ENCODE peak calls at places on chromosomes 4 and X, in ten cellular contexts. O is fibroblast of pulmonary artery, X is coronary artery, D is AG09309, F is GM12878, J is fibroblast of the aortic adventitia, E is lung, L is WERI-Rb-1, T is dorsolateral prefrontal cortex, I is BE2C. Z is an unnamed sample.
A peak's percentile ranks its signal among the peaks of the same experiment; 100 is the strongest.

GRCh38 chr4:10087152-10087791 is 29.3 kb downstream of the WDR1 start:
- DNase-seq in L (no peak), J (no peak), X (no peak), I (peak; percentile 5), E (no peak), F (no peak), T (no peak), O (no peak), D (no peak), Z (no peak)

GRCh38 chrX:37871626-37872302 is 24.4 kb upstream of the DYNLT3 start:
- DNase-seq in L (no peak), X (no peak), I (no peak), F (no peak), O (peak; percentile 79), T (no peak), J (peak; percentile 83), E (no peak), D (peak; percentile 56), Z (peak; percentile 35)

GRCh38 chrX:71103110-71103983 is 3.2 kb downstream of the CXorf65 start:
- DNase-seq in L (peak; percentile 75), F (no peak), X (no peak), J (no peak), D (no peak), T (no peak), O (no peak), I (peak; percentile 76), E (no peak), Z (no peak)

GRCh38 chr4:113116414-113117345 is 67.2 kb downstream of the ANK2 start:
- DNase-seq in T (peak; percentile 48), I (peak; percentile 33), D (no peak), X (no peak), O (no peak), J (no peak), L (peak; percentile 14), E (no peak), F (no peak), Z (no peak)

GRCh38 chrX:37905436-37906147 is 58.2 kb upstream of the DYNLT3 start:
- DNase-seq in O (peak; percentile 8), L (peak; percentile 34), D (no peak), F (no peak), J (peak; percentile 6), I (peak; percentile 76), T (no peak), E (no peak), X (no peak), Z (no peak)

GRCh38 chrX:150162141-150162540 is 201.0 kb upstream of the MAMLD1 start:
- DNase-seq in T (no peak), F (no peak), D (no peak), E (no peak), J (no peak), X (no peak), I (no peak), O (no peak), L (no peak), Z (no peak)

GRCh38 chrX:55713635-55714034 is 3.9 kb upstream of the RRAGB start:
- DNase-seq in O (no peak), T (no peak), F (no peak), D (no peak), E (no peak), L (no peak), X (no peak), I (no peak), J (no peak), Z (no peak)

GRCh38 chr4:107862658-107863057 is 37.9 kb downstream of the SGMS2 start:
- DNase-seq in D (no peak), T (no peak), E (peak; percentile 42), X (no peak), I (no peak), F (no peak), J (peak; percentile 32), L (no peak), O (peak; percentile 87), Z (peak; percentile 39)

GRCh38 chr4:54913751-54914526 is 211.5 kb downstream of the KDR start:
- DNase-seq in T (no peak), I (no peak), X (no peak), E (no peak), D (no peak), F (no peak), L (no peak), J (no peak), O (no peak), Z (no peak)

GRCh38 chrX:153388722-153389459 is 12.3 kb downstream of the PNMA6E start:
- DNase-seq in I (no peak), E (no peak), F (no peak), L (no peak), T (peak; percentile 2), J (no peak), O (no peak), D (no peak), X (peak; percentile 63), Z (no peak)

GRCh38 chr4:84995386-84995785 is 28.9 kb upstream of the WDFY3 start:
- DNase-seq in I (no peak), J (no peak), F (no peak), T (no peak), L (no peak), X (no peak), D (no peak), E (no peak), O (no peak), Z (no peak)

GRCh38 chr4:3293410-3294391 is 880 bp downstream of the RGS12 start:
- DNase-seq in J (no peak), X (peak; percentile 75), O (no peak), L (no peak), D (no peak), I (no peak), T (peak; percentile 29), E (no peak), F (no peak), Z (no peak)

DNA sequence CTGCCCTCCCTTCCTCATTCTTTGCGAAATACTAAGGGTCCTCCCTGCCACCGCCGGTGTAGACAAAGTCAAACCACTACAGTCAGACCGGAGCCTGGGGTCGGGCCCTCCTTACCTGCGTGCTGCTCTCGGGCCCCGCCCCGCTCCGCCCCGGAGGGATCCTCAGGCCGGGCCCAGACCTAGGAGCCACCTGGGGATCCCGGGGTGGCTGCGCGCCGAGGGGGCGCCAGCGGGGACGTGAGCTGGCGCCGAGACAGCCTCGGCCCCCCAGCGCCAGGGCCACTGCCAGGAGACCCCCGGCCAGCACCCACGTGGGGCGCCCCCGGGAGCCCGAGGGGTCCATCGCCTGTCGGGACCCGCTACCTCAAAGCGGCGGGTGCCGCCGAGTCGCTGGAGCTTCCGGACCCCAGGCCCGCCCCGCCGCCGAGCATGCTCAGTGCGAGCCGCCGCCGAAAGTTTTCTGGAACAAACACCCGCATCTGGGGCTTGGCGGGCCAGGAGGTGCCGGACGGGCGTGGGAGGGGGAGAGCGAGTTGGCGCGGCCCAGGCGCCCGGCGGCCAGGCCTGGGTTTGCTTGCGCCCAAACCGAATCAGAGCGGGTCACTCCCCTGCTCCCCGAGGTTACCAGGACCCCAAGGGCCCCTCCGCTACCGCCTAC is at the start of gene EVC2:
- DNase-seq in D (no peak), I (no peak), O (peak; percentile 66), J (peak; percentile 66), E (peak; percentile 67), X (peak; percentile 86), F (no peak), T (peak; percentile 46), L (no peak), Z (no peak)
- TF ChIP-seq CTCF in D (no peak), I (no peak), O (no peak), J (no peak), E (no peak), X (no peak), F (no peak), T (no peak), L (no peak), Z (no peak)

GRCh38 chr4:76252271-76252653 is 741 bp downstream of the FAM47E start:
- DNase-seq in L (no peak), X (no peak), I (no peak), D (no peak), E (no peak), T (no peak), F (no peak), J (no peak), O (no peak), Z (no peak)
- H3K4me3 ChIP-seq in L (no peak overlapping the region), X (peak overlapping the region; percentile 88), I (peak overlapping the region; percentile 66), D (no peak overlapping the region), E (no peak overlapping the region), T (peak overlapping the region; percentile 85), F (no peak overlapping the region), J (no peak overlapping the region), O (no peak overlapping the region), Z (no peak overlapping the region)

GRCh38 chr4:1365271-1366178 is 18.5 kb downstream of the UVSSA start:
- DNase-seq in F (no peak), O (no peak), J (no peak), L (no peak), D (no peak), I (peak; percentile 9), T (no peak), E (peak; percentile 86), X (no peak), Z (no peak)
- TF ChIP-seq CTCF in F (no peak), O (no peak), J (no peak), L (peak; percentile 46), D (no peak), I (no peak), T (no peak), E (no peak), X (no peak), Z (no peak)

GRCh38 chrX:122272011-122272410 is 912.1 kb upstream of the GRIA3 start:
- DNase-seq in T (no peak), D (no peak), X (no peak), F (no peak), I (no peak), O (no peak), E (no peak), J (no peak), L (no peak), Z (no peak)
- H3K4me3 ChIP-seq in T (no peak overlapping the region), D (no peak overlapping the region), X (no peak overlapping the region), F (no peak overlapping the region), I (no peak overlapping the region), O (no peak overlapping the region), E (no peak overlapping the region), J (no peak overlapping the region), L (no peak overlapping the region), Z (no peak overlapping the region)

DNA sequence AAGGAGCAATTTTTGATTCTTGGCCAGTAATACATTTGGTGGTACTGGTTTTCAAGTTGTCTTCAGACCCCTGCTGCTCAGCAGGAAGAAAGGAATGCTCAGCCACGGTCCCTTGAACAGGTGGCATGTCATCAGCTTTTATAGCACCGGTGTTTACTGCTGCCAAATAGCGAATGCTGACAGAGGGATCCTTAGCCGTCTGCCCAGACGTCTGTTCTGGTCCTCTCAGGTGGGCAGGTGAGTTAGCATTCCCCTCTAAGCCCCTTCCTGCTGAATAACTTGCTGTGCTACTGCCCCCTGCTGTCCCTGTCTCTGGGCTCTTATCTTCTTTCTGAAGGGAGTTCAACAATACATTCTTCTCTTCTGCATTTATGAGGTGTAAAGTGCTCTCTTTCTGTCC is 28.4 kb downstream of the BOD1L1 start:
- DNase-seq in F (no peak), D (no peak), I (no peak), J (no peak), X (no peak), T (no peak), O (no peak), L (peak; percentile 14), E (no peak), Z (no peak)
- TF ChIP-seq CTCF in F (no peak), D (peak; percentile 29), I (peak; percentile 45), J (peak; percentile 28), X (no peak), T (no peak), O (peak; percentile 31), L (peak; percentile 38), E (no peak), Z (peak; percentile 29)

DNA sequence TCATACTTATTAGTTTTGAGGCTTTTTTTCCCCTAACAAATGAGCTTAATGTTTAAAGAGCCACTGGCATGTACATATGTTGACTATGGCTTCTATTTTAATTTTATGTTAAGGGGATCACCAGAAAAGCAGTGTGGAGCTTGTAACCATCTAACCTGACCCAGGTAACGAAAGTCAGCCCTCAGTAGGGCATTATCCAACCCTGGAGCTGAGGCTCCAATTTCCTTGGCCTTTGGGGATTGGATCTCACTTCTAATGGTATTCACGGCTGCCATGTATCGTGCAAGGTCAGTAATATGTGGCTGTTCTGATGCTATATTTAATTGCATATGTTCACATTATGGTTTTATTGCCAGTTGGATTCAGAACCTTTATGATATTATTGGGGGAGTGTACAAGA is 75.2 kb upstream of the CCSER1 start:
- DNase-seq in X (no peak), L (no peak), E (no peak), F (no peak), J (no peak), O (no peak), D (no peak), I (no peak), T (no peak), Z (no peak)
- H3K4me3 ChIP-seq in X (no peak overlapping the region), L (no peak overlapping the region), E (no peak overlapping the region), F (no peak overlapping the region), J (no peak overlapping the region), O (no peak overlapping the region), D (no peak overlapping the region), I (no peak overlapping the region), T (no peak overlapping the region), Z (no peak overlapping the region)

Z was measured in HFF-Myc.